ENCODE peak calls at places on chromosomes 2 and 18, in ten cellular contexts. O, D, R, S, Q, M, L, F, Y and A are unnamed samples. For H3K4me1, the result is how much of the 10 kb centered on the place peaks cover.

GRCh38 chr2:100242416-100242815 is 79.9 kb downstream of the LONRF2 start:
- DNase-seq in Q (no peak), O (no peak), S (no peak), D (no peak), Y (no peak), R (no peak), M (no peak), L (no peak), F (no peak), A (no peak)

GRCh38 chr2:130740671-130741070 is 11.8 kb downstream of the GPR148 start:
- DNase-seq in Q (no peak), F (no peak), O (no peak), Y (no peak), S (no peak), L (no peak), M (no peak), D (no peak), R (no peak), A (no peak)

GRCh38 chr18:78978336-78979057 is 1.1 kb upstream of the SALL3 start:
- DNase-seq in L (no peak), S (no peak), Y (no peak), M (no peak), D (no peak), R (no peak), O (no peak), Q (no peak), F (no peak), A (no peak)

GRCh38 chr2:60053791-60054190 is 499.7 kb downstream of the BCL11A start:
- DNase-seq in R (no peak), Q (no peak), O (no peak), S (no peak), M (no peak), Y (no peak), L (peak), D (no peak), F (no peak), A (no peak)

GRCh38 chr2:96869824-96870630 is at the start of gene SEMA4C:
- DNase-seq in S (peak), Q (peak), R (peak), Y (no peak), M (peak), L (peak), F (no peak), D (peak), O (peak), A (peak)

GRCh38 chr2:165109915-165110314 is 93.9 kb downstream of the SCN3A start:
- DNase-seq in L (no peak), O (no peak), Y (no peak), S (no peak), Q (no peak), F (no peak), D (no peak), R (no peak), M (peak), A (no peak)

GRCh38 chr2:222813177-222813843 is 47.5 kb upstream of the ACSL3 start:
- DNase-seq in S (no peak), Q (no peak), Y (no peak), M (no peak), L (no peak), D (no peak), F (no peak), O (no peak), R (no peak), A (no peak)

GRCh38 chr18:9661564-9661963 is 46.5 kb upstream of the RAB31 start:
- DNase-seq in Y (no peak), S (no peak), L (no peak), O (no peak), F (no peak), D (no peak), Q (no peak), R (no peak), M (no peak), A (no peak)

GRCh38 chr2:177543007-177543760 is 150.6 kb downstream of the AGPS start:
- DNase-seq in F (no peak), L (no peak), O (no peak), S (no peak), D (no peak), Q (no peak), M (no peak), R (no peak), Y (no peak), A (no peak)

GRCh38 chr2:134372611-134373131 is 118.8 kb downstream of the MGAT5 start:
- DNase-seq in Q (no peak), O (no peak), Y (no peak), D (peak), S (no peak), R (no peak), L (no peak), F (no peak), M (peak), A (peak)

GRCh38 chr2:2845267-2845666 is 514.2 kb upstream of the MYT1L start:
- DNase-seq in D (no peak), O (no peak), R (no peak), F (no peak), Y (no peak), L (no peak), Q (no peak), M (no peak), S (no peak), A (no peak)

GRCh38 chr2:53445376-53446072 is 322.1 kb upstream of the CHAC2 start:
- DNase-seq in F (no peak), Q (no peak), L (no peak), O (peak), M (peak), S (no peak), R (no peak), Y (no peak), D (no peak), A (no peak)

GRCh38 chr18:33605250-33605649 is 27.2 kb downstream of the ASXL3 start:
- DNase-seq in Y (no peak), L (no peak), M (no peak), D (no peak), Q (no peak), F (no peak), O (no peak), R (no peak), S (no peak), A (no peak)

GRCh38 chr2:177313162-177313781 is 48.7 kb upstream of the NFE2L2 start:
- DNase-seq in D (no peak), S (no peak), Y (no peak), Q (no peak), O (no peak), M (no peak), L (no peak), F (no peak), R (no peak), A (no peak)

GRCh38 chr2:62539892-62540785 is 34.1 kb upstream of the TMEM17 start:
- DNase-seq in L (no peak), M (peak), Q (no peak), O (no peak), R (no peak), D (no peak), Y (no peak), S (no peak), F (no peak), A (no peak)

GRCh38 chr2:212228651-212229253 is 309.9 kb downstream of the ERBB4 start:
- DNase-seq in R (no peak), F (no peak), D (no peak), S (no peak), O (no peak), Y (no peak), Q (no peak), L (no peak), M (no peak), A (no peak)

GRCh38 chr2:68943581-68944568 is 8.8 kb downstream of the GKN2 start:
- DNase-seq in M (peak), L (peak), O (peak), F (no peak), D (peak), Q (peak), S (peak), Y (peak), R (no peak), A (peak)

GRCh38 chr2:75716406-75716805 is 5.7 kb upstream of the GCFC2 start:
- DNase-seq in Q (no peak), L (no peak), D (no peak), F (no peak), Y (no peak), R (no peak), O (no peak), S (no peak), M (no peak), A (no peak)

GRCh38 chr18:35463050-35463449 is 34.7 kb downstream of the INO80C start:
- DNase-seq in Y (no peak), M (no peak), R (no peak), F (no peak), S (no peak), O (peak), Q (no peak), D (no peak), L (no peak), A (no peak)

GRCh38 chr2:216298719-216299118 is 73.6 kb downstream of the MARCHF4 start:
- DNase-seq in Y (no peak), Q (no peak), S (no peak), F (no peak), M (no peak), O (peak), D (no peak), R (no peak), L (no peak), A (no peak)

GRCh38 chr2:15726321-15727057 is 134.8 kb downstream of the DDX1 start:
- DNase-seq in R (peak), L (no peak), D (no peak), O (no peak), M (no peak), S (no peak), Q (no peak), Y (no peak), F (no peak), A (no peak)

GRCh38 chr2:161423351-161424178 is 7.5 kb downstream of the TBR1 start:
- DNase-seq in Q (no peak), F (no peak), R (no peak), D (peak), M (peak), Y (no peak), S (no peak), L (peak), O (no peak), A (no peak)

GRCh38 chr2:235264121-235264493 is 229.7 kb upstream of the AGAP1 start:
- DNase-seq in S (no peak), R (no peak), Q (no peak), L (no peak), F (no peak), O (no peak), D (no peak), M (no peak), Y (peak), A (no peak)

GRCh38 chr2:111135910-111136297 is 15.2 kb downstream of the BCL2L11 start:
- DNase-seq in F (no peak), S (peak), D (peak), O (no peak), Q (no peak), L (no peak), M (no peak), R (peak), Y (no peak), A (peak)

GRCh38 chr2:181072486-181072885 is 92.1 kb downstream of the UBE2E3 start:
- DNase-seq in L (no peak), Y (no peak), D (no peak), S (no peak), R (no peak), O (no peak), Q (no peak), F (no peak), M (no peak), A (no peak)

GRCh38 chr2:128642316-128642715 is 323.6 kb upstream of the HS6ST1 start:
- DNase-seq in D (no peak), R (peak), O (no peak), Q (peak), Y (no peak), M (no peak), F (no peak), L (no peak), S (no peak), A (no peak)

GRCh38 chr2:42360890-42361727 is at the start of gene COX7A2L:
- DNase-seq in Q (peak), S (peak), Y (peak), D (peak), F (peak), O (peak), L (peak), R (peak), M (peak), A (peak)

GRCh38 chr2:210318491-210318890 is 3.5 kb upstream of the MYL1 start:
- DNase-seq in L (no peak), M (no peak), F (no peak), Y (no peak), Q (no peak), D (no peak), R (no peak), S (no peak), O (no peak), A (no peak)

GRCh38 chr2:212904646-212905045 is 246.8 kb downstream of the IKZF2 start:
- DNase-seq in O (no peak), F (no peak), D (no peak), Y (no peak), R (no peak), Q (no peak), M (no peak), S (no peak), L (no peak), A (no peak)

GRCh38 chr2:234964631-234965461 is 13.0 kb downstream of the SH3BP4 start:
- DNase-seq in O (no peak), Y (peak), D (no peak), S (no peak), Q (no peak), L (peak), F (no peak), M (no peak), R (no peak), A (peak)

GRCh38 chr18:55694291-55694690 is 106.3 kb upstream of the TCF4 start:
- DNase-seq in D (no peak), Y (no peak), L (no peak), M (peak), S (no peak), Q (no peak), F (no peak), R (no peak), O (no peak), A (no peak)

GRCh38 chr2:151063271-151063670 is 198.4 kb downstream of the RBM43 start:
- DNase-seq in F (no peak), R (no peak), M (peak), L (no peak), S (no peak), Y (no peak), Q (no peak), O (no peak), D (no peak), A (no peak)

GRCh38 chr2:195505701-195506100 is 151.3 kb upstream of the SLC39A10 start:
- DNase-seq in F (no peak), D (no peak), O (no peak), S (no peak), Q (no peak), R (no peak), Y (no peak), M (no peak), L (no peak), A (no peak)

GRCh38 chr18:21831413-21831831 is 90.8 kb downstream of the MIB1 start:
- DNase-seq in L (no peak), D (no peak), Y (no peak), R (no peak), M (peak), F (no peak), Q (no peak), O (no peak), S (no peak), A (no peak)

GRCh38 chr2:235740821-235741220 is 247.0 kb downstream of the AGAP1 start:
- DNase-seq in O (no peak), D (no peak), S (no peak), M (peak), L (no peak), F (no peak), Y (no peak), R (no peak), Q (no peak), A (no peak)

GRCh38 chr2:189014426-189015138 is 40.4 kb downstream of the COL3A1 start:
- DNase-seq in D (no peak), O (no peak), R (no peak), S (no peak), M (peak), L (no peak), Q (no peak), Y (no peak), F (no peak), A (no peak)

GRCh38 chr2:189016311-189016830 is 42.2 kb downstream of the COL3A1 start:
- DNase-seq in S (no peak), F (no peak), L (no peak), Q (no peak), Y (no peak), O (no peak), R (no peak), D (no peak), M (no peak), A (no peak)

GRCh38 chr2:189013677-189014380 is 39.7 kb downstream of the COL3A1 start:
- DNase-seq in Q (no peak), F (no peak), O (no peak), D (no peak), R (no peak), S (no peak), L (no peak), Y (no peak), M (no peak), A (no peak)

GRCh38 chr2:189013047-189013446 is 38.9 kb downstream of the COL3A1 start:
- DNase-seq in O (no peak), Q (no peak), Y (no peak), M (no peak), L (no peak), R (no peak), S (no peak), D (no peak), F (no peak), A (no peak)

GRCh38 chr2:189015378-189015777 is 41.2 kb downstream of the COL3A1 start:
- DNase-seq in D (no peak), S (no peak), Q (no peak), F (no peak), R (no peak), L (no peak), O (no peak), M (no peak), Y (no peak), A (no peak)
- H3K27ac ChIP-seq in D (no peak), S (no peak), Q (no peak), F (peak), R (no peak), L (peak), O (no peak), M (peak), Y (no peak), A (no peak)

GRCh38 chr2:98438190-98439133 is 6.2 kb upstream of the INPP4A start:
- DNase-seq in D (no peak), L (no peak), Q (no peak), R (no peak), O (no peak), Y (no peak), M (no peak), S (no peak), F (no peak), A (no peak)
- H3K4me1 ChIP-seq in D (under half), L (under half), Q (under half), R (under half), O (under half), Y (under half), M (under half), S (under half), F (under half), A (under half)

DNA sequence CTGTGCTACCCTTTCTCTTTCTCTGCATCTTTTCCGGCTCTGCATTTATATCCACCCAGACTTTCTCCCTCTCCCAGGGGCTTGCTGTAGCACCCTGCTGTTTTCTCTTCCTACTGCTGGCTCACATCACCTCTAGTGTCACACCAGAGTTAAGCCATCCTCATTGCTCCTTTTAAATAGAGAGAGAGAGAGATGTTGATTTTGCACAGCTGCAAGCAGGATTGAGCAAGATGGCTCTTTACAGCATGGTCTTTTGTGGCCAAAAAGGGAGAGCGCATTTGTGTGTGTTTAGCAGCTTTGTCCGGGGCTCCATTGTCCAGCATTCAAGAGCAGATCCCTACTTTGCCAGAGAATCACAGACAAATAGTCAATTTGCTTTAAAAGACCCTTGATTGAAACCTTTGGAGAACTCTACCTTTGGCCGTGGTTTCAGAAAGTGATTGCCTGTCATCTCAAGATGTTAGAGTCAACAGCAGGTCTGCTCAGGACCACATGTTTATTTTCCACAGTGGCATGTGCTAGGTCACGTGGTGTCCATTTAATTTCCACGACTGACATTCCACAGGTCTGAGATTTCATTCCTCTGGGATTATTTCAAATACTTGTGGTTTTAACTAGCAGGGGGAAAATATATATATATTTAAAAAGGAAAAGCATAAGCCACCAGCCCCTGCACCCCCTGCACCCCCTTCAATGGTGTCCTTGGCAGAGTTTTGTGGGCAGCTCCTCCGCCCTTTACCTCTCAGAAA is 360.0 kb upstream of the SLC14A2 start:
- DNase-seq in F (no peak), R (peak), M (peak), D (no peak), O (no peak), Y (no peak), L (no peak), Q (no peak), S (no peak), A (no peak)
- H3K27ac ChIP-seq in F (peak), R (peak), M (peak), D (peak), O (no peak), Y (no peak), L (peak), Q (no peak), S (peak), A (no peak)

GRCh38 chr2:105738658-105739051 is 6.1 kb upstream of the NCK2 start:
- DNase-seq in D (no peak), Q (no peak), R (no peak), S (no peak), L (no peak), Y (no peak), O (no peak), M (no peak), F (no peak), A (no peak)
- H3K4me1 ChIP-seq in D (under half), Q (half or more), R (under half), S (under half), L (under half), Y (under half), O (under half), M (under half), F (under half), A (under half)

GRCh38 chr2:20173496-20174402 is 51.2 kb downstream of the SDC1 start:
- DNase-seq in O (no peak), M (no peak), Y (no peak), S (no peak), D (no peak), L (no peak), F (no peak), R (peak), Q (no peak), A (no peak)

GRCh38 chr2:20175267-20175666 is 49.7 kb downstream of the SDC1 start:
- DNase-seq in R (peak), M (no peak), Y (no peak), D (no peak), O (no peak), F (no peak), S (no peak), L (no peak), Q (no peak), A (no peak)

GRCh38 chr2:20171445-20171977 is 53.4 kb downstream of the SDC1 start:
- DNase-seq in M (no peak), L (no peak), Q (no peak), D (no peak), S (no peak), O (no peak), F (no peak), R (peak), Y (no peak), A (no peak)

GRCh38 chr2:20172273-20173052 is 52.5 kb downstream of the SDC1 start:
- DNase-seq in Y (no peak), O (no peak), F (no peak), M (no peak), D (no peak), L (no peak), S (peak), R (peak), Q (no peak), A (peak)

DNA sequence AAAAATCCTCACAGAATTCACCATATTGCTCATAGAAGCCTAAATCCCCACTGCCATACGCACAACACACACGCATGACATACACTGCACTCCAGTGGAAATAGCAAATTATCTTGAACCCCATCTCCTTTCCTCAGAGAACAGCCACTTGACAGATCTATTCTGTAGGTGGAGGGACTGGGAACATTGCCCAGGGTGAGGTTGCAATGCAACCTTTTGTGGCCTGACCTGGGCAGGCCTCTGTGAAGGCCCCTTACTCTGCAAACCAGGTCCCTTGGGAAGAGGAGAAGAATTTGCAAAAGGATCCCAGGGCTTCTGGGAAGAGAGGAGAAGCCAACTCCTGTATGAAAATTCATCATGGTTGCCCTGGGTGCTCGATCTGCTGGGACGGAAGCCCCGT is 51.9 kb downstream of the SDC1 start:
- DNase-seq in S (no peak), O (no peak), L (no peak), Q (no peak), Y (no peak), M (no peak), D (no peak), F (no peak), R (no peak), A (no peak)
- H3K27ac ChIP-seq in S (no peak), O (no peak), L (no peak), Q (no peak), Y (no peak), M (no peak), D (no peak), F (no peak), R (peak), A (no peak)

DNA sequence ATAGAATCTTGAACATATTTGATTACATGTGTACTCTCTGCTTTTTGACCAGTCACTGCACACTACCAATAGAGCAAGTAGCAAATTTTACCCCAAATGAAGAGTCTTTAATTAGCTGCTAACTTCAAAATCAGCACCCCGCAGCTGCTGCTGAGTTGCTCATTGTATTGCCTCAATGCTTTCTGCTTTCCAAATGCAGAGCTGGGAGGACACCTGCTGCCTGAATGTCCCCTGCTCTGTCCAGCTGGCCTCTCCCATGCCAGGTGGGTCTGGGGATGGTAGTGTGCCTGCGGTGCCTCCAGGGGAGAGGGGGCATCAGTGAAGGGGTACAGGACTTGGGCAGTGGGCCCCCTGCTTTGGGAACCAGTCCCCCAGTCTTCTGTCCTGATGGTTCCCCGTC is 184.8 kb downstream of the PRKCE start:
- DNase-seq in L (no peak), R (no peak), Q (no peak), D (no peak), S (no peak), O (no peak), F (no peak), M (no peak), Y (no peak), A (no peak)
- H3K4me1 ChIP-seq in L (under half), R (under half), Q (under half), D (under half), S (under half), O (under half), F (under half), M (under half), Y (under half), A (under half)